ENCODE peak calls at places on chromosomes 2 and 18, in five cellular contexts. F, R, D, W and A are unnamed samples.

GRCh38 chr2:38464971-38465788 is 88.1 kb upstream of the ATL2 start:
- DNase-seq in F (no peak), R (no peak), D (no peak), W (no peak), A (peak; percentile 31)

GRCh38 chr2:189933911-189934399 is 128.6 kb downstream of the MSTN start:
- DNase-seq in F (no peak), R (no peak), D (no peak), W (no peak), A (no peak)

GRCh38 chr2:85649201-85650190 is 18.5 kb downstream of the SFTPB start:
- DNase-seq in F (no peak), R (no peak), D (no peak), W (no peak), A (no peak)

GRCh38 chr18:8140841-8141501 is 468.3 kb upstream of the RAB12 start:
- DNase-seq in F (no peak), R (peak; percentile 70), D (no peak), W (peak; percentile 10), A (no peak)

GRCh38 chr2:77001895-77002294 is 520.3 kb downstream of the LRRTM4 start:
- DNase-seq in F (no peak), R (no peak), D (no peak), W (no peak), A (no peak)

GRCh38 chr2:144946263-144946662 is 426.3 kb upstream of the ZEB2 start:
- DNase-seq in F (peak; percentile 80), R (no peak), D (no peak), W (peak; percentile 13), A (no peak)

GRCh38 chr18:48949606-48950535 is 894 bp downstream of the SMAD7 start:
- DNase-seq in F (peak; percentile 76), R (no peak), D (no peak), W (peak; percentile 52), A (peak; percentile 22)

GRCh38 chr2:26704441-26704977 is 12.0 kb downstream of the KCNK3 start:
- DNase-seq in F (no peak), R (no peak), D (no peak), W (no peak), A (no peak)

GRCh38 chr2:105403785-105404698 is 5.2 kb upstream of the FHL2 start:
- DNase-seq in F (peak; percentile 25), R (peak; percentile 62), D (peak; percentile 33), W (peak; percentile 73), A (peak; percentile 11)

GRCh38 chr2:240520143-240520973 is 37.4 kb downstream of the ANKMY1 start:
- DNase-seq in F (no peak), R (no peak), D (no peak), W (no peak), A (no peak)

GRCh38 chr2:70247364-70248144 is 874 bp downstream of the TIA1 start:
- DNase-seq in F (peak; percentile 28), R (no peak), D (no peak), W (no peak), A (peak; percentile 68)

GRCh38 chr2:7363906-7364305 is 446.7 kb downstream of the RNF144A start:
- DNase-seq in F (no peak), R (no peak), D (no peak), W (no peak), A (no peak)

GRCh38 chr2:100610381-100610831 is 47.6 kb downstream of the PDCL3 start:
- DNase-seq in F (peak; percentile 74), R (peak; percentile 57), D (peak; percentile 65), W (peak; percentile 54), A (peak; percentile 23)

GRCh38 chr2:17976871-17977746 is 98.6 kb downstream of the KCNS3 start:
- DNase-seq in F (no peak), R (no peak), D (peak; percentile 30), W (peak; percentile 18), A (no peak)

GRCh38 chr18:79568543-79569205 is 110.9 kb upstream of the CTDP1 start:
- DNase-seq in F (no peak), R (no peak), D (peak; percentile 24), W (no peak), A (no peak)

GRCh38 chr2:240593026-240593702 is 6.6 kb downstream of the CAPN10 start:
- DNase-seq in F (no peak), R (peak; percentile 10), D (peak; percentile 75), W (no peak), A (no peak)

GRCh38 chr2:172313715-172314341 is 113.6 kb upstream of the ITGA6 start:
- DNase-seq in F (no peak), R (no peak), D (no peak), W (no peak), A (no peak)

GRCh38 chr2:172307800-172308199 is 119.6 kb upstream of the ITGA6 start:
- DNase-seq in F (no peak), R (no peak), D (peak; percentile 63), W (peak; percentile 77), A (no peak)

GRCh38 chr2:172308253-172308935 is 119.0 kb upstream of the ITGA6 start:
- DNase-seq in F (no peak), R (no peak), D (peak; percentile 26), W (no peak), A (no peak)

GRCh38 chr2:172311921-172312345 is 115.5 kb upstream of the ITGA6 start:
- DNase-seq in F (no peak), R (peak; percentile 26), D (peak; percentile 41), W (no peak), A (no peak)
- TF ChIP-seq POLR2A in F (no peak), R (no peak), D (no peak), W (no peak), A (no peak)

GRCh38 chr2:73970850-73971471 is 13.7 kb upstream of the TET3 start:
- DNase-seq in F (peak; percentile 92), R (peak; percentile 55), D (peak; percentile 82), W (peak; percentile 82), A (peak; percentile 92)
- TF ChIP-seq POLR2A in F (no peak), R (no peak), D (no peak), W (no peak), A (peak; percentile 32)

DNA sequence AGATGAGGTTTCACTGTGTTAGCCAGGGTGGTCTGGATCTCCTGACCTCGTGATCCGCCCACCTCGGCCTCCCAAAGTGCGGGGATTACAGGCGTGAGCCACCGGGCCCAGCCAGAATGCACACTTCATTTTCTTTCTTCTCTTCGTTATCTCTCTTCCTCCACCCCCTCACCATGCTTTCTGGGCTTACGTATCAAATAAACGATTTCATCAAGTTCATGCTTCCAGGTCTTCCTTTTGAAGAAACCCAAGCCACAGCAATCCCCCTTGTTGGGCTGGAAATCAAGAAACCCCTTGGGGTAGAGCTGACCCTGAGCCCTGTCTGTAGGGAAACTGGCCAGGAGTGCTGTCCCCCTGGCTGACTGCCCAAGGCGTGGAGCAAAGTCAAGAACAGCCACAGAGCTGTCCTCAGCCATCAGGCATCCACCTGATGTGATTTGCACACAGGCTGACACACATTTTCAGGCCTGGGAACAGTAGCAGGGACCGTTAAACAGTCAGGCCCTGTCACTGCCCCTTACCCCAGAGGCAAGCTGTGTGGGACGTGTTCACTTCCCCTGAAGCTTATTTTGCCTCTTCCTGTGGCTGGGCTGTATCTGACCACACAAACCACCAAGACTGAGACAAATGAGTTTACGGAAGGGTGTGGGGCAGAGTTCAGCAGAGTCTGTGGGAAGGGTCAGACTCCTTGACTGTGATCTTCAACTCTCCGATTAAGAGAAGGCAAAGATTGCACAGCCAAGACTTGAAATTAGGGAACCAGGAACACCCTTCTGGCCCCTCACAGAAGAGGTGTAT is 15.1 kb upstream of the NMUR1 start:
- DNase-seq in F (peak; percentile 99), R (no peak), D (peak; percentile 73), W (peak; percentile 69), A (peak; percentile 11)
- TF ChIP-seq POLR2A in F (no peak), R (no peak), D (no peak), W (no peak), A (no peak)

GRCh38 chr2:176002684-176003225 is 688 bp upstream of the LNPK start:
- DNase-seq in F (no peak), R (no peak), D (peak; percentile 47), W (peak; percentile 36), A (peak; percentile 79)

GRCh38 chr2:176001281-176001902 is 675 bp downstream of the LNPK start:
- DNase-seq in F (peak; percentile 84), R (peak; percentile 30), D (peak; percentile 57), W (peak; percentile 51), A (peak; percentile 85)

GRCh38 chr2:176003958-176004357 is 1.9 kb upstream of the LNPK start:
- DNase-seq in F (no peak), R (no peak), D (no peak), W (no peak), A (peak; percentile 39)

GRCh38 chr2:175999283-175999819 is 2.7 kb downstream of the LNPK start:
- DNase-seq in F (peak; percentile 47), R (no peak), D (no peak), W (no peak), A (peak; percentile 13)

DNA sequence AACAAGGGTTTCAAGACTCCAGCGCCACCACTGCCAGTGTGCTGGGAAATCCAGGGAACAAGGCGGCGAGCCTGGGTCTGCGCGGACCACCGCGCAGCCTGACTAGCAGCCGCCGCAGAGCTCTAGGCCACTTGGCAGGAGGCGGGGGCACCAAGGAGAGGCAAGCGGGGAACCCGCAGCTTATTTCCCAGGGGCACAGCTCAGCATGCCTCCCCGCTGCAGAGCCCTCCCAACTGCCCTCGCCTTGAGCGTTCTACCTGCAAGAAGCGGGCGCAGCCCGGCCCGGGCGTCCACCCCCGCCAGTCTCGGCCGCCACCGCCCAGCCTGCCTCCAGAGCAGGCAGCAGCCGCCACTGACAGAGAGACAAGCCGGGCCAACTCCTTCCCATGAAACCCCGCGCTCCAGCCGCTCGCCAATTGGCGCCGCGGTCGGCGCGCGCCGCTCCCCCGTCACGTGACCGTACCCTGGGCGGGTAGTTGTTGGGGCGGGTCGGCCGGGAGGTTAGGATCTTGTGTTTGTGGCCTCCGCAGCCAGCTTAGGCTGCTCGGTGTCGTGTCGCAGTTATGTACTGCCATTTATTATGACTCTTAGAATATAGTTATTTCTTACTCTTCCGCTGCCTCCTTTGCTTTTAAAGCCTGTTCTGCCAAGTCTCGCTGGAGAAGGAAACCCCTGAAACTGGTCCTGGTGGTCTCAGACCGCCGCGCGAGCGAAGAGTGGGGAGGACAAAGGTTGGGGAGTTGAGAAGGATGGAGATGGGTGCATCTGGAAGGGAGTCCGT is at the start of gene LNPK:
- DNase-seq in F (peak; percentile 95), R (peak; percentile 87), D (peak; percentile 95), W (peak; percentile 96), A (peak; percentile 97)
- TF ChIP-seq POLR2A in F (peak; percentile 75), R (peak; percentile 20), D (peak; percentile 5), W (peak; percentile 91), A (peak; percentile 94)

DNA sequence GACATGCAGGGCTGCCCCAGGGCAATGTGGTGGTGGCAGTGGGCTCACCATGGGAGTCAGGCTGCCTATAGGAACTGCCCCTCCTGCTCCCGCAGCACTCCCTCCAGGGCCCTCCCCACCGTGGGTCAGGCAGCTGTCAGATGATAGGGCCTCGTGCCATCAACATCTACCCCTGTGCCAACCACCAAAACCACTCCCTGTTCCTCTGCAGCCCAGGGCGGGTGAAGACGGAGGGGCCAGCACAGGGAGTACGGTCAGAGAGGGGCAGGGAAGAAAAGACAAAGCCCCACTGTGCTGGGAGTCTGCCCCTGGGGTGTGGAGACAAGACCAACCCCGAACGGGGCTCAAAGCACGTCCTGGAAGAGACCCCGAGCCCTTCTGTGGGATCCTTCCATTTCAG is 97.4 kb downstream of the TNS1 start:
- DNase-seq in F (no peak), R (peak; percentile 41), D (peak; percentile 88), W (no peak), A (no peak)
- TF ChIP-seq POLR2A in F (no peak), R (no peak), D (no peak), W (peak; percentile 34), A (peak; percentile 79)